ENCODE peak calls at places on chromosomes 5 and 9, in seven cellular contexts. M is GM06990, U is Caco-2, C is ovary, I is fibroblast of mammary gland, N is epithelial cell of esophagus, L is GM23338. K is an unnamed sample.

GRCh38 chr9:105245720-105246161 is 1.3 kb downstream of the SLC44A1 start:
- DNase-seq in M (no peak), U (no peak), C (no peak), I (no peak), N (no peak), L (no peak), K (no peak)

GRCh38 chr9:95099321-95100070 is 218.0 kb downstream of the FANCC start:
- DNase-seq in M (no peak), U (no peak), C (no peak), I (no peak), N (no peak), L (no peak), K (no peak)

GRCh38 chr5:150113047-150113744 is 26.8 kb upstream of the CSF1R start:
- DNase-seq in M (no peak), U (peak; percentile 82), C (peak; percentile 62), I (peak; percentile 65), N (peak; percentile 75), L (peak; percentile 35), K (no peak)

GRCh38 chr9:715743-716400 is 125.6 kb upstream of the DMRT1 start:
- DNase-seq in M (no peak), U (no peak), C (no peak), I (peak; percentile 50), N (no peak), L (no peak), K (no peak)

GRCh38 chr5:40796487-40796889 is 1.7 kb downstream of the PRKAA1 start:
- DNase-seq in M (no peak), U (no peak), C (no peak), I (peak; percentile 84), N (peak; percentile 48), L (no peak), K (no peak)

GRCh38 chr9:21434202-21435014 is 5.8 kb upstream of the IFNA1 start:
- DNase-seq in M (no peak), U (no peak), C (no peak), I (peak; percentile 81), N (peak; percentile 69), L (peak; percentile 92), K (peak; percentile 33)

GRCh38 chr9:126119731-126120130 is 206.9 kb upstream of the MVB12B start:
- DNase-seq in M (no peak), U (no peak), C (no peak), I (no peak), N (no peak), L (no peak), K (no peak)

GRCh38 chr9:6703898-6704639 is 53.7 kb upstream of the KDM4C start:
- DNase-seq in M (peak; percentile 93), U (no peak), C (peak; percentile 70), I (peak; percentile 70), N (peak; percentile 63), L (peak; percentile 97), K (no peak)

GRCh38 chr9:36151306-36152210 is 15.0 kb downstream of the GLIPR2 start:
- DNase-seq in M (peak; percentile 80), U (no peak), C (peak; percentile 23), I (peak; percentile 68), N (peak; percentile 57), L (no peak), K (no peak)

GRCh38 chr5:68231414-68232076 is 16.0 kb downstream of the PIK3R1 start:
- DNase-seq in M (no peak), U (no peak), C (no peak), I (no peak), N (no peak), L (no peak), K (no peak)

GRCh38 chr9:89508951-89509607 is 11.2 kb upstream of the SEMA4D start:
- DNase-seq in M (no peak), U (no peak), C (no peak), I (no peak), N (no peak), L (no peak), K (no peak)

GRCh38 chr9:90998573-90998972 is 197.0 kb downstream of the SYK start:
- DNase-seq in M (no peak), U (no peak), C (no peak), I (no peak), N (peak; percentile 62), L (no peak), K (no peak)

GRCh38 chr5:31553863-31554262 is 21.8 kb downstream of the C5orf22 start:
- DNase-seq in M (no peak), U (no peak), C (no peak), I (peak; percentile 41), N (peak; percentile 27), L (no peak), K (no peak)

GRCh38 chr5:176817864-176818377 is 7.6 kb downstream of the UNC5A start:
- DNase-seq in M (no peak), U (no peak), C (no peak), I (peak; percentile 13), N (peak; percentile 22), L (peak; percentile 83), K (no peak)

GRCh38 chr5:138303365-138303764 is 28.2 kb downstream of the CDC25C start:
- DNase-seq in M (no peak), U (no peak), C (no peak), I (peak; percentile 58), N (peak; percentile 50), L (no peak), K (no peak)

GRCh38 chr5:118863345-118863744 is 125.0 kb downstream of the DTWD2 start:
- DNase-seq in M (no peak), U (no peak), C (no peak), I (peak; percentile 60), N (peak; percentile 53), L (no peak), K (no peak)

GRCh38 chr9:87725900-87726709 is at the start of gene CTSL:
- DNase-seq in M (peak; percentile 28), U (peak; percentile 83), C (peak; percentile 95), I (peak; percentile 90), N (peak; percentile 79), L (peak; percentile 95), K (no peak)

GRCh38 chr5:147216552-147217154 is 18.2 kb upstream of the STK32A start:
- DNase-seq in M (no peak), U (no peak), C (no peak), I (peak; percentile 2), N (no peak), L (peak; percentile 54), K (no peak)

GRCh38 chr5:68214472-68215207 is 916 bp upstream of the PIK3R1 start:
- DNase-seq in M (no peak), U (no peak), C (no peak), I (no peak), N (peak; percentile 7), L (peak; percentile 59), K (no peak)

DNA sequence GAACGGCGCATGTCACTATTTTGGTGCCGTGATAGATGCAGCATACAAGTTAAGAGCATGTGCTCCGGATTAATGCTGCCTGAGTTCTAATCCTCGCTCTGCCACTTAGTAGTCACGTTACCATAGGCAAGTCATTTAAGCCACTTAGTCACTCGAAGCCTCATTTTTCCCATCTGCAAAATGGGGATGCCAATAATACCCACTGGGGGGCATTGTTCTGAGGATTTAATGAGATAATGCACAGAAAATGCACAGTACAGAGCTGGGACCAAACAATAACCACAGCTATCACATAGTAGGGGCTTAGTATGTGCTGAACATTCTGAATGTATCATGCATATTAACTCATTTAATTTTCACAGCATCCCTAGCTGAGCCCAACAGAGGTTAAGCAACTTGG is 9.1 kb downstream of the NIPAL4 start:
- DNase-seq in M (no peak), U (no peak), C (no peak), I (no peak), N (no peak), L (no peak), K (no peak)
- TF ChIP-seq CTCF in M (peak; percentile 30), U (no peak), C (no peak), I (no peak), N (no peak), L (no peak), K (no peak)

GRCh38 chr5:151683444-151683843 is 3.3 kb downstream of the SPARC start:
- DNase-seq in M (no peak), U (no peak), C (no peak), I (no peak), N (no peak), L (no peak), K (no peak)
- H3K4me3 ChIP-seq in M (no peak overlapping the region), U (no peak overlapping the region), C (no peak overlapping the region), I (peak overlapping the region; percentile 99), N (no peak overlapping the region), L (no peak overlapping the region), K (peak overlapping the region; percentile 95)

GRCh38 chr5:169705322-169705721 is 68.2 kb downstream of the DOCK2 start:
- DNase-seq in M (peak; percentile 39), U (no peak), C (no peak), I (no peak), N (no peak), L (no peak), K (no peak)

GRCh38 chr5:169700611-169701010 is 63.5 kb downstream of the DOCK2 start:
- DNase-seq in M (no peak), U (no peak), C (no peak), I (no peak), N (no peak), L (no peak), K (no peak)

GRCh38 chr5:169702726-169703481 is 65.8 kb downstream of the DOCK2 start:
- DNase-seq in M (peak; percentile 67), U (no peak), C (no peak), I (peak; percentile 24), N (no peak), L (no peak), K (no peak)

GRCh38 chr5:169703803-169704202 is 66.7 kb downstream of the DOCK2 start:
- DNase-seq in M (no peak), U (no peak), C (no peak), I (peak; percentile 16), N (no peak), L (no peak), K (no peak)

GRCh38 chr5:169701910-169702451 is 64.9 kb downstream of the DOCK2 start:
- DNase-seq in M (no peak), U (no peak), C (no peak), I (peak; percentile 67), N (peak; percentile 50), L (peak; percentile 52), K (peak; percentile 29)
- TF ChIP-seq CTCF in M (peak; percentile 25), U (peak; percentile 53), C (peak; percentile 52), I (peak; percentile 62), N (peak; percentile 67), L (peak; percentile 56), K (peak; percentile 61)

DNA sequence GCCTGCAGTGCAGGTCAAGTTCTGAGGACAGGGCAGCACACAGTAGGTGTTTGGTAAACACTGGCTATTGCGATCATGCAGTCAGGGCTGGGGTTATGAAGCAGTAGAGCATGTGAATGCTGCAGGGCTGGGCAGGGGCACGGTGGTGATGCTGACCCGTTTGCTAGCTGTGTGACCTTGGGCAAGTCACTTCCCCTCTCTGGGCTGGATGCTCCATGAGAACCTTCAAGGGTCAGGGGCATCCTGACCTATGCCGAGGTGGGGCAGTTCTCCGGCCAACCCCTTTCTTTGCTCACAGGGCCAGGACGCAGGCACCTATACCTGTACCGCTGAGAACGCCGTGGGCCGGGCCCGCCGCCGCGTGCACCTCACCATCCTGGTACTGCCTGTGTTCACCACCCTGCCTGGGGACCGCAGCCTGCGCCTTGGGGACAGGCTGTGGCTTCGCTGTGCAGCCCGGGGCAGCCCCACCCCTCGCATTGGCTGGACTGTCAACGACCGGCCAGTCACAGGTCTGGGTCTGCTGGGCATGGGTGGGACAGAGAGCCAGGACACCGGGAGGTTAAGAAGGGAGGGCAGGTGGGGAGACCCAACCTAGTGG is 39.0 kb upstream of the ASS1 start:
- DNase-seq in M (no peak), U (no peak), C (no peak), I (no peak), N (no peak), L (no peak), K (no peak)
- H3K4me3 ChIP-seq in M (no peak overlapping the region), U (no peak overlapping the region), C (no peak overlapping the region), I (no peak overlapping the region), N (no peak overlapping the region), L (no peak overlapping the region), K (no peak overlapping the region)

GRCh38 chr9:133456409-133456808 is 3.4 kb upstream of the CACFD1 start:
- DNase-seq in M (no peak), U (no peak), C (no peak), I (no peak), N (no peak), L (peak; percentile 41), K (no peak)
- TF ChIP-seq CTCF in M (peak; percentile 30), U (peak; percentile 55), C (no peak), I (no peak), N (no peak), L (peak; percentile 33), K (no peak)

K was measured in AG09309.